ENCODE peak calls at places on chromosomes 7 and 10, in five cellular contexts. One of them, this sample, is unnamed.

GRCh38 chr7:145036592-145037386 is 200.9 kb upstream of the TPK1 start:
- DNase-seq in K562: peak; percentile 61
- DNase-seq in colonic mucosa: peak; percentile 32
- DNase-seq in ovary: no peak
- DNase-seq in fibroblast of lung: peak; percentile 67
- DNase-seq in this sample: no peak

GRCh38 chr10:93440591-93441012 is 41.5 kb downstream of the MYOF start:
- DNase-seq in K562: no peak
- DNase-seq in colonic mucosa: no peak
- DNase-seq in ovary: no peak
- DNase-seq in fibroblast of lung: peak; percentile 59
- DNase-seq in this sample: peak; percentile 67

GRCh38 chr7:20798081-20798693 is 11.5 kb upstream of the SP8 start:
- DNase-seq in K562: peak; percentile 91
- DNase-seq in colonic mucosa: peak; percentile 76
- DNase-seq in ovary: no peak
- DNase-seq in fibroblast of lung: no peak
- DNase-seq in this sample: no peak

GRCh38 chr10:78981970-78982281 is 86.8 kb upstream of the ZMIZ1 start:
- DNase-seq in K562: no peak
- DNase-seq in colonic mucosa: no peak
- DNase-seq in ovary: no peak
- DNase-seq in fibroblast of lung: no peak
- DNase-seq in this sample: no peak

GRCh38 chr7:16804674-16805439 is at the start of gene AGR2:
- DNase-seq in K562: no peak
- DNase-seq in colonic mucosa: peak; percentile 95
- DNase-seq in ovary: no peak
- DNase-seq in fibroblast of lung: no peak
- DNase-seq in this sample: no peak

GRCh38 chr10:128708182-128708581 is 582.0 kb upstream of the MKI67 start:
- DNase-seq in K562: no peak
- DNase-seq in colonic mucosa: no peak
- DNase-seq in ovary: no peak
- DNase-seq in fibroblast of lung: no peak
- DNase-seq in this sample: no peak

GRCh38 chr10:10703390-10703789 is 314.3 kb upstream of the CELF2 start:
- DNase-seq in K562: no peak
- DNase-seq in colonic mucosa: no peak
- DNase-seq in ovary: no peak
- DNase-seq in fibroblast of lung: no peak
- DNase-seq in this sample: no peak

GRCh38 chr10:74394416-74394969 is 243.5 kb downstream of the ADK start:
- DNase-seq in K562: no peak
- DNase-seq in colonic mucosa: no peak
- DNase-seq in ovary: no peak
- DNase-seq in fibroblast of lung: peak; percentile 46
- DNase-seq in this sample: no peak

GRCh38 chr7:47653550-47654351 is 71.8 kb upstream of the TNS3 start:
- DNase-seq in K562: no peak
- DNase-seq in colonic mucosa: no peak
- DNase-seq in ovary: no peak
- DNase-seq in fibroblast of lung: peak; percentile 68
- DNase-seq in this sample: no peak

GRCh38 chr10:11086177-11086576 is 68.5 kb downstream of the CELF2 start:
- DNase-seq in K562: no peak
- DNase-seq in colonic mucosa: no peak
- DNase-seq in ovary: peak; percentile 62
- DNase-seq in fibroblast of lung: no peak
- DNase-seq in this sample: no peak

GRCh38 chr10:3763035-3763456 is 22.0 kb downstream of the KLF6 start:
- DNase-seq in K562: peak; percentile 72
- DNase-seq in colonic mucosa: peak; percentile 46
- DNase-seq in ovary: no peak
- DNase-seq in fibroblast of lung: peak; percentile 41
- DNase-seq in this sample: no peak

GRCh38 chr7:100655908-100656674 is at the start of gene ACTL6B:
- DNase-seq in K562: peak; percentile 100
- DNase-seq in colonic mucosa: peak; percentile 57
- DNase-seq in ovary: peak; percentile 77
- DNase-seq in fibroblast of lung: no peak
- DNase-seq in this sample: no peak

GRCh38 chr7:124856299-124856888 is 73.2 kb downstream of the POT1 start:
- DNase-seq in K562: peak; percentile 39
- DNase-seq in colonic mucosa: no peak
- DNase-seq in ovary: no peak
- DNase-seq in fibroblast of lung: peak; percentile 61
- DNase-seq in this sample: peak; percentile 8

GRCh38 chr10:27745380-27745718 is 270 bp downstream of the MKX start:
- DNase-seq in K562: no peak
- DNase-seq in colonic mucosa: no peak
- DNase-seq in ovary: no peak
- DNase-seq in fibroblast of lung: no peak
- DNase-seq in this sample: no peak

GRCh38 chr7:25244193-25244592 is 15.9 kb upstream of the NPVF start:
- DNase-seq in K562: no peak
- DNase-seq in colonic mucosa: no peak
- DNase-seq in ovary: no peak
- DNase-seq in fibroblast of lung: no peak
- DNase-seq in this sample: no peak

GRCh38 chr10:49260636-49261296 is 38.2 kb upstream of the C10orf71 start:
- DNase-seq in K562: no peak
- DNase-seq in colonic mucosa: no peak
- DNase-seq in ovary: no peak
- DNase-seq in fibroblast of lung: no peak
- DNase-seq in this sample: no peak

GRCh38 chr10:4883079-4883739 is 57.2 kb downstream of the AKR1E2 start:
- DNase-seq in K562: peak; percentile 63
- DNase-seq in colonic mucosa: no peak
- DNase-seq in ovary: peak; percentile 78
- DNase-seq in fibroblast of lung: peak; percentile 75
- DNase-seq in this sample: no peak

DNA sequence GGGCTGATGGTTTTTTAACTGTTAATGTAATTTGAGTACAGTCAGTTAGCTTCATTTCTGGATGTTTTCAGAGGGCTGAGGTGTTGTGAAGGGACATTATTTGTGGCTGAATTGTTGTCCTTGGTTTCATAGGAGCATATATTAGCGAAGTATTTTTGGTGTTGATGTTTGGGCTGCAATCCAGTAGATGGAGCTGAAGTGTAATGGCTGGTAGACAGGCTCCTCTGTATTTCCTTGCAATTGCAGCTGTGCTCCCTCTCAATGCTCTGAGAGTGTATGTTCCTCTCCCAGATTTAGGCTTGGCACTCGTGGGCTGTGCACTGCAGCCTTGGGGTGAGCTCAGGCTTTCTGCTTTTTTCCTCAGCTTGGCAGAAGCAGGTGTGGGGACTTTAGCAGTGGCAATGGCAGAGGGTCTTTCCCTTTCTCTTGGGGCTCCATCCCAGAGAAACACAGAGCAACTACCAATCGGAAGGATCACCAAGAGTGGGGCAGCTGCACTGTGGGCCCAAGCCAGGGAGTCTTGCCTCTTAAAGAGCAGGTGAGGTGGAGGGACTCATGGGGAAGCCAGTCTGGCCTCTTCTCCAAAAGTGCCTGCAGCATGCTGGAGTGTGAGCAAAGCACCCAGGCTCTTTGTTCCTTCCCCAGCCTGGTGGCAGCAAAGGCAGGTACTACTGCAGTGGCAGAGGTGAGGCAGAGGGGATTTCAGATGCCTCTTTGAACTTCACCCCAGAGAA is 544.4 kb downstream of the SH2D4B start:
- DNase-seq in K562: no peak
- DNase-seq in colonic mucosa: no peak
- DNase-seq in ovary: no peak
- DNase-seq in fibroblast of lung: no peak
- DNase-seq in this sample: no peak
- TF ChIP-seq CTCF in K562: no peak
- TF ChIP-seq CTCF in colonic mucosa: no peak
- TF ChIP-seq CTCF in ovary: no peak
- TF ChIP-seq CTCF in fibroblast of lung: no peak
- TF ChIP-seq CTCF in this sample: no peak

DNA sequence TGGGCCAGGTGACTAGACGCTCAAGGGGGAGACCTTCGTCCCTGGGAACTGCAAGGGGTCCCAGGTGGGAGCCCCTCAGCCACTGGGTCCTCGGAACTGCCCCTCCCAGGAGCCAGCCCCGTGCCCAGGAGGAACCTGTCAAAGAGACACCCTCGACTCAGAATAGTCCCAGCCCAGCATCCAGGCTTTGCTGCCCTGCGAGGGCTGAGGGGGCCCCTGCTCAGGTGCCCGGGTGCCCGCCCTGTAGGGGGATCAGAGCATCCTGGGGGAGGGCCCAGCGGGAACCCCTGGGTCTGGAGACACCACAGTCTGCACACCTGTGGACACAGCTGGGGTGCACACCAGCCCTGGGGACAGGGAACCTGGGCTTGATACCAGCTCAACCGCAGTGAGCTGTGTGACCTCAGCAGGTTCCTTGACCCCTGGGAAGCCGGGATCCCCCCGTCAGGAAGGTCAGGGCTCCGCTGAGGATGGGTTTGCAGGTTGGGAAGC is 394 bp downstream of the ELN start:
- DNase-seq in K562: no peak
- DNase-seq in colonic mucosa: no peak
- DNase-seq in ovary: no peak
- DNase-seq in fibroblast of lung: no peak
- DNase-seq in this sample: no peak
- H3K27me3 ChIP-seq in K562: peaks cover 80% of the 10 kb centered on the region
- H3K27me3 ChIP-seq in colonic mucosa: no peaks in the 10 kb centered on the region
- H3K27me3 ChIP-seq in ovary: no peaks in the 10 kb centered on the region
- H3K27me3 ChIP-seq in fibroblast of lung: peaks cover 10% of the 10 kb centered on the region
- H3K27me3 ChIP-seq in this sample: no peaks in the 10 kb centered on the region

DNA sequence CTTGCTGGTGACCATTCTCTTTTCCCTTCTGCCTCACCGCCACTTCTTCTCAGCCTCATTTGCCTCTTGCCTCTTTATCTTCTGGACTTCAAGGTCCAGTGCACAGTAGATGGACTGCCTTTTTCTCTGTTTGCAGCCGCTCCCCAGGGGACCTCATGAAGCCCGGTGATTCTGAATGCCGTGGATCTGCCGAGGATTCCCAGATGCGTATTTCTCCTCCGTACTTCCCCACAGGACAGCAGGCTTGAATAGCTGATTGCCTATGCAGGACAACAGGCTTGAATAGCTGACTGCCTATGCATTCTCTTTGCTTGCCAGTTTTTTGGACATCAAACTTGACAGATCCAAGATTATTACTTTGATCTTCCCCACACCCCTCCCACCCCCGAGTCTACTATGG is 38.9 kb upstream of the TMEM236 start:
- DNase-seq in K562: no peak
- DNase-seq in colonic mucosa: no peak
- DNase-seq in ovary: no peak
- DNase-seq in fibroblast of lung: no peak
- DNase-seq in this sample: no peak
- H3K4me3 ChIP-seq in K562: no peak overlapping the region
- H3K4me3 ChIP-seq in colonic mucosa: no peak overlapping the region
- H3K4me3 ChIP-seq in ovary: no peak overlapping the region
- H3K4me3 ChIP-seq in fibroblast of lung: no peak overlapping the region
- H3K4me3 ChIP-seq in this sample: no peak overlapping the region

GRCh38 chr10:117948493-117948892 is 98.2 kb downstream of the RAB11FIP2 start:
- DNase-seq in K562: no peak
- DNase-seq in colonic mucosa: no peak
- DNase-seq in ovary: no peak
- DNase-seq in fibroblast of lung: no peak
- DNase-seq in this sample: no peak
- TF ChIP-seq CTCF in K562: no peak
- TF ChIP-seq CTCF in colonic mucosa: no peak
- TF ChIP-seq CTCF in ovary: no peak
- TF ChIP-seq CTCF in fibroblast of lung: no peak
- TF ChIP-seq CTCF in this sample: no peak

GRCh38 chr7:74291535-74291934 is 2.3 kb downstream of the CLIP2 start:
- DNase-seq in K562: no peak
- DNase-seq in colonic mucosa: no peak
- DNase-seq in ovary: no peak
- DNase-seq in fibroblast of lung: no peak
- DNase-seq in this sample: no peak
- H3K27me3 ChIP-seq in K562: peaks cover 30% of the 10 kb centered on the region
- H3K27me3 ChIP-seq in colonic mucosa: no peaks in the 10 kb centered on the region
- H3K27me3 ChIP-seq in ovary: no peaks in the 10 kb centered on the region
- H3K27me3 ChIP-seq in fibroblast of lung: no peaks in the 10 kb centered on the region
- H3K27me3 ChIP-seq in this sample: no peaks in the 10 kb centered on the region

GRCh38 chr10:63801139-63801538 is 279.9 kb downstream of the REEP3 start:
- DNase-seq in K562: no peak
- DNase-seq in colonic mucosa: no peak
- DNase-seq in ovary: no peak
- DNase-seq in fibroblast of lung: no peak
- DNase-seq in this sample: no peak

GRCh38 chr10:63798599-63799498 is 277.6 kb downstream of the REEP3 start:
- DNase-seq in K562: no peak
- DNase-seq in colonic mucosa: peak; percentile 42
- DNase-seq in ovary: peak; percentile 74
- DNase-seq in fibroblast of lung: peak; percentile 96
- DNase-seq in this sample: peak; percentile 43

GRCh38 chr10:63795461-63795860 is 274.3 kb downstream of the REEP3 start:
- DNase-seq in K562: no peak
- DNase-seq in colonic mucosa: no peak
- DNase-seq in ovary: no peak
- DNase-seq in fibroblast of lung: no peak
- DNase-seq in this sample: no peak

DNA sequence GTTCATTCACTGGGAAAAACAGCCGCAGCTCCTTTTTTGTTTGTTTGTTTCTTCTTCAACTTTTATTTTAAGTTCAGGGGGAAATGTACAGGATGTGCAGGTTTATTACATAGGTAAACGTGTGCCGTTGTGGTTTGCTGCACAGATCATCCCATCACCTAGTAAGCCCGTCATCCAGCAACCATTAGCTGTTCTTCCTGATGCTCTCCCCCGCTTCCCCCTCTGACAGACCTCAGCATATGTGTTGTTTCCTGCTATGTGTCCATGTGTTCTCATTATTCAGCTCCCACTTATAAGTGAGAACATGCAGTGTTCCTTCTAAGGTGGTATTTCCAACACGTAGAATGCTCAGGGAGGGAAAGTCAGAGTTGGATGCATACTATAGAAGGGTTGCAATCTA is 278.3 kb downstream of the REEP3 start:
- DNase-seq in K562: no peak
- DNase-seq in colonic mucosa: no peak
- DNase-seq in ovary: no peak
- DNase-seq in fibroblast of lung: no peak
- DNase-seq in this sample: no peak
- H3K4me3 ChIP-seq in K562: no peak overlapping the region
- H3K4me3 ChIP-seq in colonic mucosa: no peak overlapping the region
- H3K4me3 ChIP-seq in ovary: no peak overlapping the region
- H3K4me3 ChIP-seq in fibroblast of lung: no peak overlapping the region
- H3K4me3 ChIP-seq in this sample: no peak overlapping the region

GRCh38 chr7:13047061-13047460 is 359.6 kb downstream of the ARL4A start:
- DNase-seq in K562: peak; percentile 9
- DNase-seq in colonic mucosa: no peak
- DNase-seq in ovary: no peak
- DNase-seq in fibroblast of lung: no peak
- DNase-seq in this sample: no peak
- TF ChIP-seq CTCF in K562: peak; percentile 22
- TF ChIP-seq CTCF in colonic mucosa: no peak
- TF ChIP-seq CTCF in ovary: no peak
- TF ChIP-seq CTCF in fibroblast of lung: no peak
- TF ChIP-seq CTCF in this sample: no peak

GRCh38 chr7:128349121-128349825 is 5.6 kb upstream of the RBM28 start:
- DNase-seq in K562: no peak
- DNase-seq in colonic mucosa: no peak
- DNase-seq in ovary: no peak
- DNase-seq in fibroblast of lung: no peak
- DNase-seq in this sample: no peak
- H3K27me3 ChIP-seq in K562: peaks cover 25% of the 10 kb centered on the region
- H3K27me3 ChIP-seq in colonic mucosa: peaks cover 18% of the 10 kb centered on the region
- H3K27me3 ChIP-seq in ovary: no peaks in the 10 kb centered on the region
- H3K27me3 ChIP-seq in fibroblast of lung: peaks cover 52% of the 10 kb centered on the region
- H3K27me3 ChIP-seq in this sample: peaks cover 35% of the 10 kb centered on the region

GRCh38 chr7:7005303-7005702 is 177.0 kb upstream of the C1GALT1 start:
- DNase-seq in K562: peak; percentile 15
- DNase-seq in colonic mucosa: no peak
- DNase-seq in ovary: no peak
- DNase-seq in fibroblast of lung: no peak
- DNase-seq in this sample: no peak

GRCh38 chr7:7002416-7003062 is 176.5 kb upstream of the CCZ1B start:
- DNase-seq in K562: no peak
- DNase-seq in colonic mucosa: no peak
- DNase-seq in ovary: no peak
- DNase-seq in fibroblast of lung: no peak
- DNase-seq in this sample: no peak
- H3K4me3 ChIP-seq in K562: no peak overlapping the region
- H3K4me3 ChIP-seq in colonic mucosa: no peak overlapping the region
- H3K4me3 ChIP-seq in ovary: no peak overlapping the region
- H3K4me3 ChIP-seq in fibroblast of lung: no peak overlapping the region
- H3K4me3 ChIP-seq in this sample: no peak overlapping the region

This sample was measured in BJ.